ENCODE peak calls at places on chromosomes 13 and 19, in four cellular contexts. S is HepG2, K is endothelial cell of umbilical vein, T is A549. H is an unnamed sample.

GRCh38 chr13:59588717-59589067 is 575.0 kb downstream of the DIAPH3 start:
- DNase-seq in S (no peak), K (no peak), T (no peak), H (no peak)

GRCh38 chr13:74026753-74027152 is 107.5 kb downstream of the KLF12 start:
- DNase-seq in S (no peak), K (peak), T (no peak), H (no peak)

GRCh38 chr19:15249912-15250634 is 17.8 kb upstream of the EPHX3 start:
- DNase-seq in S (no peak), K (peak), T (peak), H (no peak)

GRCh38 chr13:113049521-113049941 is 56.1 kb upstream of the F7 start:
- DNase-seq in S (no peak), K (no peak), T (no peak), H (no peak)

GRCh38 chr13:70249332-70250064 is 141.2 kb upstream of the KLHL1 start:
- DNase-seq in S (peak), K (peak), T (peak), H (no peak)

GRCh38 chr13:28744091-28744536 is 25.3 kb upstream of the SLC46A3 start:
- DNase-seq in S (no peak), K (peak), T (peak), H (no peak)

GRCh38 chr19:2291185-2291751 is 9.3 kb upstream of the PEAK3 start:
- DNase-seq in S (no peak), K (peak), T (no peak), H (no peak)

GRCh38 chr19:49487277-49488045 is at the start of gene RPL13A:
- DNase-seq in S (peak), K (peak), T (peak), H (peak)

GRCh38 chr19:41249707-41250423 is 14.3 kb upstream of the HNRNPUL1 start:
- DNase-seq in S (no peak), K (no peak), T (peak), H (no peak)

GRCh38 chr19:19410553-19411550 is 5.4 kb downstream of the GATAD2A start:
- DNase-seq in S (no peak), K (no peak), T (no peak), H (no peak)

GRCh38 chr13:93413972-93414717 is 187.5 kb downstream of the GPC6 start:
- DNase-seq in S (no peak), K (no peak), T (no peak), H (no peak)

GRCh38 chr19:35890113-35890650 is 10.2 kb downstream of the NFKBID start:
- DNase-seq in S (no peak), K (no peak), T (no peak), H (no peak)

GRCh38 chr19:47253467-47253881 is 2.9 kb upstream of the CCDC9 start:
- DNase-seq in S (peak), K (no peak), T (peak), H (no peak)

GRCh38 chr13:106867249-106867648 is 299.3 kb upstream of the ARGLU1 start:
- DNase-seq in S (no peak), K (peak), T (no peak), H (no peak)

GRCh38 chr19:11418518-11419506 is at the start of gene RGL3:
- DNase-seq in S (no peak), K (no peak), T (no peak), H (no peak)

GRCh38 chr13:99930925-99931324 is 40.6 kb downstream of the ZIC5 start:
- DNase-seq in S (no peak), K (no peak), T (no peak), H (no peak)

GRCh38 chr13:99922631-99923404 is 48.7 kb downstream of the ZIC5 start:
- DNase-seq in S (no peak), K (no peak), T (no peak), H (no peak)

GRCh38 chr13:99929866-99930265 is 41.7 kb downstream of the ZIC5 start:
- DNase-seq in S (no peak), K (no peak), T (no peak), H (peak)

GRCh38 chr13:99923877-99924582 is 47.5 kb downstream of the ZIC5 start:
- DNase-seq in S (no peak), K (no peak), T (no peak), H (no peak)

DNA sequence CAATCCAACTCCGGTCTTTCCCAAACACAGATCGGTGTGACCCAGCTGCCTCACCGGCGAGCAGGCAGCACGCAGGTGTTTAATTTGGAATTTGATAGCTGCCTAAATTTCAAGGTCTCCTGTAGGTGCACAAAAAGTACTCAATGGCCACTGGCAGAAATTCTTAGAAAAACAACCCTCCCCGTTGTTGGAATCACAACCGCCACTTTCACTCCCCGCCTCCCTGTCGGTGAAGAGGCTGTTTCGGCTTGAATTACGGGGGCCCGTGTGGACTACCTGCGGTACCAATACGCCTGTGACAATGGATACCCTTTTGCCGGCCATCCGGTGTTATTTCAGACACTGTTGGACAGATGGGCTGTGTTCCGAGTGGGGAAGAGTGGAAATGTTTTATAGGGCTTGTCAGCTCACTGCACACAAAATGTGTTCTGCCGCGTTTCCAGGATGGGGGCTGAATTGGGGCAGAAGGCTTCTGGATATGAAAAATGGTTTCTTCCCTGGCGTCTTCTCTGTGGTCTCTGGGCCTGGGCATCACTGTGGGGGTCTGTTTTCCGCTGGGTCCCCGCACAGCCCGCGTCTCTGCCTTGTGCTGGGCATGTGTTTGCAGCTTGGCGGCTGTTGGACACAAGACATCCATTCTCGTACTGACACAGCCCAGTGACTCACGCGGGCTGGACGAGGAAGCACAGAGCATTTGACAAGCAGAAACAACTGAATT is 45.4 kb downstream of the ZIC5 start:
- DNase-seq in S (no peak), K (no peak), T (peak), H (no peak)
- H3K4me3 ChIP-seq in S (no peak), K (no peak), T (no peak), H (no peak)

DNA sequence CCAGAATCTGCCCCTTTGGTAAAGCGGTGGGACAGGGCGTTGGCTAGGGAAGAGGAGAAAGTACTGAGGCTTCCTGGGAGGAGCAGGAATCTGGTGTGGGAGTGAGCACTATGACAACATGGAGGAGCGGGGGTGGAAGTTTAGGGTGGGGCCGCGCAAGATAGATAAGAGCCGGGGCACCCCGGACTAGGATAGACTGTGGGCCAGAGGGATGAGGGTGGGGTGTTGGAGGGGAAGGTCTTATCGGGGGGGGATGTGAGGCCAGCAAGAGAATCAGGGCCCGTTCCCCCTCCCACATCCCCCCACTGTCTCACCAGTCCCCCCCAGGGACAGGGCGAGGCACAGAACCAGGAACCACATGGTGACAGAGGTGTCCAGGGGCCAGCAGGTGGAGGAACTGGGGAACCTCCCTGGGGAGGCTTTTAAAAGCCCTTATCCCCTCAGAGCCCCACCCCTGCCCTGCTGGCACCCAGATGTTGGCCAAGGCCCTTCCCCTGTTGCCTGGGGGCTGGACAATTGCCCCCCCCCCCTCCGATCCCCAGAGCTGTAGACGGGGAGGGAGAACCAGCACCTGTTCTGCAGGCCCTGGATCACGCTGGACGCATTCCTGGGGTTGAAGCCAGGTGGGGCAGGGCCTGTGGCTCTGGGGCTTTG is at the start of gene KLK1:
- DNase-seq in S (no peak), K (no peak), T (no peak), H (no peak)
- TF ChIP-seq MAX in S (no peak), K (no peak), T (no peak), H (no peak)

GRCh38 chr13:41139296-41139966 is 6.8 kb upstream of the KBTBD6 start:
- DNase-seq in S (no peak), K (no peak), T (no peak), H (no peak)

GRCh38 chr13:41144576-41144975 is 12.0 kb upstream of the KBTBD6 start:
- DNase-seq in S (no peak), K (no peak), T (no peak), H (no peak)

GRCh38 chr13:41148421-41149283 is 16.1 kb upstream of the KBTBD6 start:
- DNase-seq in S (no peak), K (no peak), T (peak), H (peak)

GRCh38 chr13:41150058-41150457 is 17.5 kb upstream of the KBTBD6 start:
- DNase-seq in S (no peak), K (no peak), T (no peak), H (no peak)

DNA sequence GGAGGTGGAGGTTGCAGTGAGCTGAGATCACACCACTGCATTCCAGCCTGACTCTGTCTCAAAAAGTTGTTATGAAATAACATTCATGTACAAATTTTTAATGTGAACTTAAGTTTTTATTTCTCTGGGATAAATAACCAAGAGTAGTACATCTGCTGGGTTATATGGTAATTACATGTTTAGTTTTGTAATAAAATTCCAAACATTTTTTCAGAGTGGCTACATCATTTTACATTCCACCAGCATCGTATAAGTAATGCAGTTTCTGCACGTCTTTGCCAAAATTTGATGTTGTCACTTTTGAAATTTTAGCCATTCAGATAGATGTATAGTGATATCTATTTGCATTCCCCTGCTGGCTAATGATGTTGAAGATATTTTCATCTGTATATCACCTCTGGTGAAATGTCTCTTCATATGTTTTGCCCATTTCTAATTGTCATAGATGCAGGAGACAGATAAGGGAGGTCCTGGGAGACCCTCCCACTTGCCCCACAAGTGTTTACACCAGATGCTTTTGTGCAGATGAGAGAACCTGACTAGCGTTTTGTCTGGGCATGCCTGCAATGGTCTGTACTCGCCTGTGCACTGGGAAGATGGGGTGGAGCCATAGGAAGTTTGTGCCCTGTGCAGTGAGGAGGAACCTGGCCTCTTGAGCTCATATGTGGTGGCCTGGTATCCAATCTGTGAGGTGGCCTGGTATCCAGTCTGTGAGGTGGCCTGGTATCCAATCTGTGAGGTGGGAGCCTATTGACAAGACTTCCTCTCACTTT is 12.7 kb upstream of the KBTBD6 start:
- DNase-seq in S (no peak), K (no peak), T (no peak), H (no peak)
- TF ChIP-seq MYC in S (no peak), K (no peak), T (no peak), H (no peak)

DNA sequence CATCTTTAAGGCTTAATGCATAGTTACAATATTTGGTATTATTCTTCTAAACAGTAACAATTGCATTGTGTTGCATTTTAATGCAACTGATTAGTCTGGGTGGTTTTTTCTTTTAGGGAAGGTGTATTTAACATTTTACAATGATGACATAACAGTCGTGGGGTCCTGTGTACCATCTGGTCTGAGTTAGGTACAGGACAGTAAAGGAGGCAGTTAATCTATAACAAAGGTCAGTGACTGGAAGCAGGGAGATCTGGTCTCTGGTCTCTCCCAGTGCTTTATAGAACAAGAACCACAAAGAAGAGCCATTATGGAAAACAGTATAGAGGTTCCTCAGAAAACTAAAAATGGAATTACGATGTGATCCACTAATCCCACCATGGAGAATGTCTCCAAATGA is 2.7 kb upstream of the OR7G2 start:
- DNase-seq in S (peak), K (no peak), T (no peak), H (no peak)
- H3K4me3 ChIP-seq in S (peak), K (no peak), T (no peak), H (no peak)

GRCh38 chr19:7006305-7006704 is 14.9 kb downstream of the MBD3L2B start:
- DNase-seq in S (no peak), K (no peak), T (no peak), H (no peak)

GRCh38 chr19:7007859-7008258 is 13.4 kb downstream of the MBD3L2B start:
- DNase-seq in S (no peak), K (no peak), T (no peak), H (no peak)

GRCh38 chr19:6999938-7000732 is 21.1 kb downstream of the MBD3L2B start:
- DNase-seq in S (no peak), K (no peak), T (no peak), H (peak)

GRCh38 chr19:7000816-7001215 is 20.4 kb downstream of the MBD3L2B start:
- DNase-seq in S (no peak), K (no peak), T (no peak), H (no peak)

GRCh38 chr19:7004313-7004931 is 16.8 kb downstream of the MBD3L2B start:
- DNase-seq in S (peak), K (peak), T (peak), H (peak)
- TF ChIP-seq MAX in S (no peak), K (no peak), T (no peak), H (no peak)

DNA sequence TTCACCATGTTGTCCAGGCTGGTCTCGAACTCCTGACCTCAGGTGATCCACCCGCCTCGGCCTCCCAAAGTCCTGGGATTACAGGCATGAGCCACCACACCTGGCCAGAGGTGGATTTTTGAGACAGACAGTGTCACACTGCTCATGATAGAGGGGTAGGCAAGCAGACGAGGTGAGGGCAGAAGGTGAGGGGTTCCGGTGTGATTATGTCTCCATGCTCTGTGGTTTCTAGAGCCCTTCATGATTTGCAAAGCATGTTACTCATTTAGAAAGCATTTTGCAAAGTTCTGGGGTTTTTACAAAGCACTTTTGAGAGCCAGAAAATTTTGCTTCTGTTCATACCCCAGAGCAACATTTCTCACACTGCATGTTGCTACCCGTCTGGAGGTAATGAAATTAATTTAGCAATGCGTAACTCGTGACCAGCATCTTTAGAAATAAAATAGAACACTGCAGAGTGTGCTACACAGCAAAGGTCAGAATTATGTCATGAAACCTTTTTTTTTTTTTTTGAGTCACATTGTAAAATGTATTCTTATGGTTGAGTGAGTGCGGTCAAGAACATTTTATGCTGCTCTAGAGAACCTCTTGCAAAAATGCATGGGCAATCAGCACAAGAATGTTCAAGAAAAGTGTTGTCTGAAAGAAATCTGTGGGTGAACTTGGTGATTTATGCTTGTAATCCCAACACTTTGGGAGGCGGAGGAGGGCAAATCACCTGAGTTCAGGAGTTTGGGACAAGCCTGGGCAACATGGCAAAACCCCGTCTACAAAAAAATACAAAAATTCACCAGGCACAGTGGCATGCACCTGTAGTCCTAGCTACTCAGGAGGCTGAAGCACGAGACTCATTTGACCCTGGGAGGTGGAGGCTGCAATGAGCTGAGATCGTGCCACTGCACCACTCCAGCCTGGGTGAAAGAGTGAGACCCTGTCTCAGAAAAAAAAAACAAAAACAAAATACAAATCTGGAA is 58.0 kb downstream of the MAP4K1 start:
- DNase-seq in S (no peak), K (no peak), T (no peak), H (no peak)
- TF ChIP-seq MYC in S (no peak), K (no peak), T (no peak), H (no peak)

GRCh38 chr13:29782798-29783197 is 67.6 kb downstream of the UBL3 start:
- DNase-seq in S (no peak), K (no peak), T (no peak), H (no peak)

GRCh38 chr13:29791508-29791907 is 58.9 kb downstream of the UBL3 start:
- DNase-seq in S (no peak), K (no peak), T (no peak), H (no peak)

GRCh38 chr13:29791997-29792775 is 58.2 kb downstream of the UBL3 start:
- DNase-seq in S (no peak), K (no peak), T (no peak), H (no peak)

GRCh38 chr13:29785978-29786377 is 64.4 kb downstream of the UBL3 start:
- DNase-seq in S (no peak), K (no peak), T (no peak), H (no peak)

DNA sequence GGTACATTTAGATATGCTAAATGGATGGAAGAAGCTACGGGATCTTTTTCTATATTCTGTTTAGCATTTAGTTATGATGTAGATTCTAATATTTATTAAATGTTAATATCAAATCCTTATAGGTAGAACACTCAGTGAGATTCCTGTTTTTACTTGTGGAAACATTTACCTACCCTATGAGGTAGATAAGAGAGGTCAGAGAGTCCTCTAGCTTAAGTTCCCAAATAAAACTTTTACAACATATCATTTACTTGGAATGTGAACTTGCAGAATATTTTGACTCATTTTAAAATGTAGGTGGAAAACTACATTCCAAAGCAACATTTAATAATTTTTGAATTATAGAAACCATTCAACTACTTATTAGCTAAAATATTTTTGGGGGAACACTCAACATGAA is 63.7 kb downstream of the UBL3 start:
- DNase-seq in S (no peak), K (no peak), T (no peak), H (no peak)
- H3K4me3 ChIP-seq in S (no peak), K (no peak), T (no peak), H (no peak)

DNA sequence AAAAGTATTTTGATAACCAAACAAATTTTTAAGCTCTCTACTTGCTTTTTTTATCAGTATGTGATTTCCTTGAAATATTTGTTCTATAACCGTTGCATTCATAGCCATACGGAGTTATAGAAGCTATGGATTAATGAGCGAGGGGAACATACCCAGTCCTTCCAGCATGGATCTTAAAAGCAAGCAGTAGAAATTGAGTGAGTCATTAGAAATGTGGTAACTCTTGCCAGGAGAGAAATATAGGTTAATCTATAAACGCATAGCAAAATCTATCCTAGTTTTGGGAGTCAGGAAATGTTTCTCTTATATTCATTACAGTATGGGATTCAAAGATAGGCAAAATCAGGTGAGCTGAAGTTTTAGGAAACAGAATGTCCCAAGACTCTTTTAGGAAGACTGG is 507.4 kb downstream of the DACH1 start:
- DNase-seq in S (no peak), K (peak), T (no peak), H (no peak)
- TF ChIP-seq MAX in S (no peak), K (no peak), T (no peak), H (no peak)

H was measured in NB4.